ENCODE peak calls at places on chromosomes 11 and 22, in four cellular contexts. I, K, Q and M are unnamed samples.

GRCh38 chr22:30877662-30878515 is 90.7 kb downstream of the MORC2 start:
- DNase-seq in I (no peak), K (no peak), Q (no peak), M (no peak)

GRCh38 chr22:45548991-45549736 is 46.5 kb downstream of the FBLN1 start:
- DNase-seq in I (no peak), K (peak; percentile 41), Q (no peak), M (peak; percentile 37)

GRCh38 chr11:57288771-57289579 is 35.8 kb downstream of the TNKS1BP1 start:
- DNase-seq in I (no peak), K (no peak), Q (no peak), M (no peak)

GRCh38 chr11:90310210-90310609 is 87.4 kb upstream of the CHORDC1 start:
- DNase-seq in I (no peak), K (no peak), Q (no peak), M (no peak)

GRCh38 chr11:113574171-113574570 is 99.0 kb upstream of the DRD2 start:
- DNase-seq in I (no peak), K (no peak), Q (no peak), M (no peak)

GRCh38 chr22:19287889-19288288 is 3.6 kb downstream of the CLTCL1 start:
- DNase-seq in I (no peak), K (no peak), Q (no peak), M (no peak)

GRCh38 chr11:32893091-32893946 is 708 bp downstream of the QSER1 start:
- DNase-seq in I (no peak), K (peak; percentile 72), Q (no peak), M (no peak)

GRCh38 chr11:44629732-44630345 is 64.4 kb downstream of the CD82 start:
- DNase-seq in I (no peak), K (no peak), Q (no peak), M (no peak)

GRCh38 chr11:118998822-118999221 is 884 bp downstream of the CENATAC start:
- DNase-seq in I (no peak), K (peak; percentile 34), Q (no peak), M (peak; percentile 74)

GRCh38 chr11:44301856-44302231 is 8.1 kb downstream of the ALX4 start:
- DNase-seq in I (no peak), K (peak; percentile 29), Q (no peak), M (peak; percentile 7)

GRCh38 chr11:17528181-17528691 is 16.0 kb downstream of the USH1C start:
- DNase-seq in I (no peak), K (peak; percentile 84), Q (no peak), M (no peak)

GRCh38 chr11:68667511-68668253 is 16.7 kb upstream of the GAL start:
- DNase-seq in I (no peak), K (no peak), Q (no peak), M (no peak)

GRCh38 chr22:29660021-29660420 is 56.6 kb downstream of the NF2 start:
- DNase-seq in I (no peak), K (no peak), Q (no peak), M (no peak)

GRCh38 chr11:78420255-78420764 is 2.7 kb upstream of the GAB2 start:
- DNase-seq in I (no peak), K (no peak), Q (no peak), M (no peak)
- TF ChIP-seq EGR1 in I (no peak), K (no peak), Q (no peak), M (no peak)

DNA sequence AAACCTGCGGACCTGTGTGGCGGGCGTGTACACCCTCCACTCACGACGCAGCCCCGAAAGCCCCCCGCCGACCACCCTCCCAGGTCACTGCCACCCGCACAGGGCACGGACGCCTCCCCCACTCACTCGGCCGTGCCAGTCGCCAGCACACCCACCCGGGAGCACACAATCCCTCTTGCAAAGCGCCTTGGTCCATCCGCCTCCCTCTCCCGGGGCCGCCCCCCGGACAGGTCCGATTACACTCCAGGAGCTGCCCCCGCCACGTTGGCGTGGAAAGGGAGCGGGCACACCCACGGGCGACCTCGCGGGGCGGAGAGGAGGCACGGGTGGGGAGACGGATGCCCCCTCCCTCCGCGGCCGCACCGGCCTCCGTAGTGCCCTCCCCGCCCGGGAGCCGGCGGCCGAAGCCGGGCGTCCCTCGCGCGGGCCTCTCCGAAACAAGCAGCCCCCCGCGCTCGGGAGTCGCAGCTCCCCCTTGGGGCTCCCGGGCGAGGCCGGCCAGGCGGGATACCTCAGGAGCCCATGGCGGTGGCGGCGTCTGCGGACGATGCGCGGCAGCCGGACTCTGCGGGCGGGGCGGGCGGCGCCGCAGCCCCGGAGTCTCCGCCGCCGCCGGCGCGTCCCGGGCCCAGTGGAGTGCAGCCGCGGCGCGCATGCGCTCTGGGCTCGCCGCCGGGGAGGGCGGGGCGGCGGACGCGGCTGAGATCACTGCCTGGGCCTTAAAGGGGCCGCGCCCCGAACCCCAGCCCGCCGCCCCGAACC is at the start of gene TMEM184B:
- DNase-seq in I (no peak), K (peak; percentile 95), Q (no peak), M (peak; percentile 18)
- TF ChIP-seq EGR1 in I (no peak), K (no peak), Q (no peak), M (no peak)

DNA sequence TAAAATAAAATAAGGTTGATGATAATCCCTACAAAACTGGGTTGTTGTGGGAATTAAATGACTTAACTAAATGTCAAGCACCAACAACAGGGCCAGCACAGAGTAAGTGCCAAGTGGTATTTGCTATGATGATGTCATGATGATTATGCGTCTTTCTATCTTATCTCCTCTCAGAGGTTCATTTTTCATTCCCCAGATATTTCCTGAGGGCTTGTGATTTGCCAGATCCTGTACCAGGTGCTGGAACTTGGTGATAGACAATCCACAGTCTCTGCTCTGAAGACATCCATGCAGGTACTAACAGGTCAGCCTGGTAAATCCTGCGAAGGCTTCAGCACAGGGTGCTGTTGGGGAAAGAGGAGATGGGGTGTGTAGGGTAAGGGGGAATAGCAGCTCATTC is 8.2 kb upstream of the MYH9 start:
- DNase-seq in I (no peak), K (no peak), Q (no peak), M (no peak)
- TF ChIP-seq EGR1 in I (no peak), K (no peak), Q (no peak), M (no peak)

GRCh38 chr11:72072348-72072747 is 8.0 kb downstream of the NUMA1 start:
- DNase-seq in I (no peak), K (no peak), Q (no peak), M (peak; percentile 59)

GRCh38 chr11:72078477-72078876 is 1.9 kb downstream of the NUMA1 start:
- DNase-seq in I (no peak), K (no peak), Q (no peak), M (no peak)

GRCh38 chr11:72079776-72080325 is 491 bp downstream of the NUMA1 start:
- DNase-seq in I (no peak), K (peak; percentile 76), Q (no peak), M (no peak)

GRCh38 chr11:72075109-72075508 is 5.2 kb downstream of the NUMA1 start:
- DNase-seq in I (no peak), K (no peak), Q (no peak), M (no peak)

DNA sequence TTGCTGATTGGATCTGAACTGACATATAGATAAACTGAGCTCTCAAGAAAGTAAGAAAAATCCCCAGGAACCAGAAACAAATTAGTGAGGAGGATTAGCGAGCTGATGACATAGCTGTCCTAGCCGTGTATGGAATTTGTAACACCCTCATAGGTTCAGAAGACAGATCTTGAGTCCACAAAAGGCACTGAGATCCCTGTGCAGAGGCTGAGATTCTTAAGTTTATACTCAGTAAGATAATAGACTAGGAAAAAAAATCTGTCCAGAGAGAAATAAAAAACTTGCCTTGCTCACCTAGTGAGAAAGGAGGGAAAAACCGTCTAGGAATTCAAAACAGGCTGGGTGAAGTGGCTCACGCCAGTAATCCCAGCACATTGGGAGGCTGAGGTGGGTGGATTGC is 4.6 kb downstream of the NUMA1 start:
- DNase-seq in I (no peak), K (no peak), Q (no peak), M (no peak)
- TF ChIP-seq EGR1 in I (no peak), K (no peak), Q (no peak), M (no peak)

GRCh38 chr22:47609653-47610052 is 847.2 kb downstream of the TBC1D22A start:
- DNase-seq in I (no peak), K (no peak), Q (no peak), M (no peak)

GRCh38 chr22:47610281-47610680 is 847.8 kb downstream of the TBC1D22A start:
- DNase-seq in I (no peak), K (no peak), Q (no peak), M (no peak)

GRCh38 chr22:47606426-47606825 is 844.0 kb downstream of the TBC1D22A start:
- DNase-seq in I (no peak), K (no peak), Q (no peak), M (no peak)

GRCh38 chr22:47607486-47607885 is 845.0 kb downstream of the TBC1D22A start:
- DNase-seq in I (no peak), K (no peak), Q (no peak), M (no peak)

GRCh38 chr22:47608421-47608820 is 846.0 kb downstream of the TBC1D22A start:
- DNase-seq in I (no peak), K (no peak), Q (no peak), M (no peak)
- TF ChIP-seq EGR1 in I (no peak), K (no peak), Q (no peak), M (no peak)